ENCODE peak calls at places on chromosomes 2 and 18, in five cellular contexts. L, V, C, Z and I are unnamed samples.

GRCh38 chr2:147636238-147636887 is 208.5 kb upstream of the ACVR2A start:
- DNase-seq in C (no peak), V (no peak), Z (no peak), L (no peak), I (no peak)

GRCh38 chr18:73552171-73552570 is 595.5 kb downstream of the FBXO15 start:
- DNase-seq in Z (no peak), L (no peak), V (no peak), C (no peak), I (no peak)

GRCh38 chr18:47735041-47735440 is 195.4 kb downstream of the SMAD2 start:
- DNase-seq in C (no peak), Z (no peak), L (no peak), V (no peak), I (no peak)

GRCh38 chr2:164739966-164740365 is 101.7 kb downstream of the COBLL1 start:
- DNase-seq in C (no peak), V (no peak), Z (no peak), L (no peak), I (no peak)

GRCh38 chr2:238998775-238999174 is 150.9 kb downstream of the TWIST2 start:
- DNase-seq in L (no peak), C (no peak), Z (no peak), V (no peak), I (no peak)

GRCh38 chr2:158097481-158097880 is 4.2 kb upstream of the UPP2 start:
- DNase-seq in Z (no peak), C (no peak), V (no peak), L (no peak), I (no peak)

GRCh38 chr18:9323750-9324445 is 10.7 kb upstream of the TWSG1 start:
- DNase-seq in V (no peak), C (no peak), L (no peak), Z (no peak), I (no peak)

GRCh38 chr2:46173030-46173429 is 124.2 kb upstream of the EPAS1 start:
- DNase-seq in L (no peak), Z (no peak), C (no peak), V (no peak), I (no peak)

GRCh38 chr18:21099442-21099841 is 12.2 kb downstream of the ROCK1 start:
- DNase-seq in L (no peak), C (no peak), Z (no peak), V (peak), I (no peak)

GRCh38 chr2:162118166-162119031 is 33.6 kb downstream of the GCG start:
- DNase-seq in Z (peak), V (no peak), L (no peak), C (no peak), I (no peak)

GRCh38 chr2:70888389-70888924 is 47.2 kb upstream of the ATP6V1B1 start:
- DNase-seq in C (no peak), V (no peak), Z (no peak), L (no peak), I (no peak)

GRCh38 chr2:146240376-146240775 is 1604.5 kb upstream of the ACVR2A start:
- DNase-seq in C (no peak), Z (no peak), L (no peak), V (no peak), I (no peak)

GRCh38 chr2:162002623-162003200 is 71.3 kb downstream of the DPP4 start:
- DNase-seq in Z (no peak), C (no peak), L (no peak), V (no peak), I (no peak)

GRCh38 chr2:22020101-22020742 is 896.5 kb downstream of the TDRD15 start:
- DNase-seq in Z (no peak), C (no peak), V (no peak), L (no peak), I (no peak)

GRCh38 chr18:9619545-9619944 is 5.2 kb upstream of the PPP4R1 start:
- DNase-seq in Z (no peak), V (no peak), L (no peak), C (no peak), I (no peak)

GRCh38 chr18:34787931-34788532 is 77.9 kb downstream of the DTNA start:
- DNase-seq in Z (no peak), L (peak), V (no peak), C (no peak), I (peak)

GRCh38 chr2:237316339-237316738 is 97.6 kb downstream of the COL6A3 start:
- DNase-seq in C (no peak), L (no peak), V (no peak), Z (no peak), I (no peak)

GRCh38 chr2:99674031-99674430 is 184.2 kb upstream of the REV1 start:
- DNase-seq in L (no peak), C (no peak), V (no peak), Z (no peak), I (no peak)

GRCh38 chr18:63799164-63799563 is 23.9 kb downstream of the SERPINB7 start:
- DNase-seq in L (no peak), C (no peak), Z (no peak), V (no peak), I (no peak)

GRCh38 chr2:78020500-78020899 is 498.3 kb upstream of the LRRTM4 start:
- DNase-seq in Z (no peak), L (no peak), V (no peak), C (no peak), I (no peak)

GRCh38 chr2:15693926-15694588 is 102.4 kb downstream of the DDX1 start:
- DNase-seq in C (no peak), L (no peak), V (no peak), Z (no peak), I (no peak)

GRCh38 chr2:108288534-108289106 is at the start of gene SULT1C2:
- DNase-seq in C (no peak), L (peak), V (no peak), Z (no peak), I (no peak)

GRCh38 chr2:54606393-54606973 is 117.0 kb upstream of the EML6 start:
- DNase-seq in V (no peak), L (no peak), C (no peak), Z (no peak), I (no peak)

GRCh38 chr2:604826-605524 is 72.2 kb downstream of the TMEM18 start:
- DNase-seq in Z (no peak), L (no peak), V (no peak), C (no peak), I (no peak)

GRCh38 chr2:188983427-188984101 is 9.4 kb downstream of the COL3A1 start:
- DNase-seq in L (peak), V (no peak), C (no peak), Z (no peak), I (no peak)

GRCh38 chr2:25420820-25421237 is 79.1 kb upstream of the DNMT3A start:
- DNase-seq in Z (no peak), V (peak), L (no peak), C (no peak), I (no peak)

GRCh38 chr2:178592655-178593054 is 112.4 kb downstream of the PLEKHA3 start:
- DNase-seq in V (no peak), L (no peak), Z (no peak), C (no peak), I (no peak)

GRCh38 chr2:168355779-168356178 is 100.3 kb upstream of the CERS6 start:
- DNase-seq in L (no peak), C (no peak), V (no peak), Z (no peak), I (no peak)

DNA sequence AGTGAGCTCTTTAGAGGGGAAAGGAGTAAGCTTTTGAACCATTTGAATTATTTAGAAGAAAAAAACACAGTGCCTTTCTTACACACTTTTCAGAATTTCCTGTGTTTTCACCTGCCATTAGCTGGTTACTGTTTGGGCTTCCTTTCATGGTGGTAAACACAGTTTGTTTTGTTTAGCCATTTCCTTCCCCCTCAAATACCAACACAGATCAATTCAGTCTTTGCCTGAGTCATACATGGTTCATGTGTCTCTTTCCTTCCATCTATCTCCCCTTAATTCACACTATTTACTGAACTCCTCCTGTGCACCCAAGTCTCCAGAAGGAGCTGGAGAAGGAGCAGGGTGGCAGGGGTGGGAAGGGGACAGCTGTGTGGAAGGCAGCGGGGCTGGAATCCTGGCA is 45.0 kb downstream of the TCF7L1 start:
- DNase-seq in Z (no peak), L (no peak), C (no peak), V (no peak), I (no peak)
- H3K27ac ChIP-seq in Z (no peak), L (no peak), C (no peak), V (no peak), I (no peak)

DNA sequence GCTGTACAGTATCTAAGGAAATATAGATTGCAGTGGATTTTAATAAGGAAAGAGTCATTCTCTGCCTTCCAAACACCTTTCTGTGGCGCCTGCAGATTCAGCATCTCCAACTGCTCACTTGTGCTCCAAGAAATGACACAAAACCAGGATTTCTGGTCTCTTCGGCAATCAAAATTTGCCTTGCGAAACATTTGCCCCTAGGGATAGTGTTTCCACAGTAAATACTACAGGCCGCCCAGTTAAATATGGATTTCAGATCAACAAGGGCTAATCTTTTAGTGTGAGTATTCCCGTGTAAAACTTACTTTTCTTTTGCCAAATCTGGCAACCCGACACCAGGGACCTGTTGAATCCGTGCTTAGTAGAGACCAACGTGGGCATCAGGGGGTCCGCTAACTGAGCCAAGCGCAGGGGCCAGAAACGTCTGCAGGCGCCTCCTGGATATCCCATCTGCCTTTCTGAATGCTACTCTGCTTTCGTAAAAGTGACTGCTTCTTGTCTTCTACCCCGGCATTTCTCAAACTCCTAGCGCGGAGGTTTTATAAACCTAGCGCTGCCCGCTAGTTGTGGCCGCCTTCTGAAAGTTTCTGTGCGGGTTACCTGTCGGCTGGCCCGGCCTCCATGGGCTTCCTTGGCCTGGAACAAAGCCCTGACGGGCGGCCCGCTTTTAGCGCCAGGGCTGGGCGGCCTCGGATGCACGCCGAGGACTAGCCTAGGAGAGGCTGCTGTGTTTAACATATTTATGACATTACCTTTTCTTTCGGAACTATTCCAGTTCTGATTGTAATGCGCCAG is 2.5 kb downstream of the CYP1B1 start:
- DNase-seq in V (no peak), C (no peak), L (no peak), Z (peak), I (no peak)
- H3K27ac ChIP-seq in V (no peak), C (no peak), L (no peak), Z (peak), I (no peak)

GRCh38 chr2:66573412-66573811 is 138.5 kb downstream of the MEIS1 start:
- DNase-seq in V (no peak), Z (no peak), C (no peak), L (peak), I (no peak)
- H3K27ac ChIP-seq in V (no peak), Z (no peak), C (no peak), L (peak), I (no peak)

GRCh38 chr2:96880891-96881273 is 11.0 kb upstream of the SEMA4C start:
- DNase-seq in Z (no peak), L (no peak), V (no peak), C (no peak), I (no peak)
- H3K27ac ChIP-seq in Z (no peak), L (no peak), V (no peak), C (no peak), I (no peak)

DNA sequence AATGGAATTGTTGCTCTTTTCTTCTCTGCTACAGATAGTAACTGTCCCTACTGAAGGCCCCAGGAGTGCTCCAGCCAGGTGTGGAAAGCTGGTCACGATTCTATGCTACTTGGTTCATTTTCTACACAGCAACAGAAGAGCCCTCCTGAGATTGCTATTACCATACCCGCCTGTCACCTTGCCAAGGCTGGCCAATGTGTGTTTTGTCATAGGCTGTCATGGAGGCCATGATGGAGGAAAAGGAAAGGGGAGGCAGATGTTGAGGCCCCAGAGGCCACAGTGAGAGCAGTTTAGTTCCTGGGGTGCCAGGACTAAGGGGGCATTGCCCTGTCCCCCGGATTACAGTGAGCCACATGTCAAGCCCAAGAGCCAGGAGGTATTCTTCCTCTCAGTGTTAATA is 952 bp downstream of the ELMOD3 start:
- DNase-seq in V (no peak), L (no peak), C (no peak), Z (no peak), I (no peak)
- H3K27ac ChIP-seq in V (no peak), L (no peak), C (peak), Z (peak), I (peak)

GRCh38 chr2:38836801-38837200 is 38.9 kb downstream of the DHX57 start:
- DNase-seq in V (no peak), Z (no peak), L (no peak), C (no peak), I (no peak)
- H3K27ac ChIP-seq in V (no peak), Z (no peak), L (no peak), C (no peak), I (no peak)

GRCh38 chr2:29110916-29111315 is 4.3 kb upstream of the CLIP4 start:
- DNase-seq in Z (no peak), V (no peak), C (no peak), L (no peak), I (no peak)
- H3K27ac ChIP-seq in Z (no peak), V (no peak), C (no peak), L (no peak), I (no peak)

GRCh38 chr2:48824116-48824515 is 68.6 kb upstream of the LHCGR start:
- DNase-seq in V (no peak), C (no peak), L (no peak), Z (no peak), I (no peak)
- H3K27ac ChIP-seq in V (no peak), C (no peak), L (no peak), Z (no peak), I (no peak)